ENCODE peak calls at places on chromosomes 16 and 17, in seven cellular contexts. N, F, R, Q, Z, V and U are unnamed samples.

GRCh38 chr17:44133918-44134476 is 7.7 kb upstream of the HROB start:
- DNase-seq in N (no peak), F (no peak), R (no peak), Q (no peak), Z (no peak), V (no peak), U (no peak)

GRCh38 chr16:30335598-30336474 is 19.3 kb downstream of the CD2BP2 start:
- DNase-seq in N (peak), F (no peak), R (no peak), Q (no peak), Z (no peak), V (peak), U (no peak)

GRCh38 chr17:78476973-78477372 is 98.5 kb downstream of the PGS1 start:
- DNase-seq in N (no peak), F (no peak), R (no peak), Q (no peak), Z (no peak), V (no peak), U (no peak)

GRCh38 chr16:85350973-85351372 is 238.7 kb upstream of the CIBAR2 start:
- DNase-seq in N (peak), F (peak), R (peak), Q (peak), Z (peak), V (peak), U (peak)

GRCh38 chr16:65500007-65500406 is 378.1 kb upstream of the CDH11 start:
- DNase-seq in N (no peak), F (no peak), R (no peak), Q (peak), Z (no peak), V (no peak), U (no peak)

GRCh38 chr17:81130385-81131288 is 34.7 kb upstream of the PVALEF start:
- DNase-seq in N (no peak), F (peak), R (no peak), Q (no peak), Z (peak), V (no peak), U (no peak)

GRCh38 chr16:87173294-87173883 is 143.8 kb downstream of the C16orf95 start:
- DNase-seq in N (no peak), F (no peak), R (no peak), Q (no peak), Z (no peak), V (no peak), U (no peak)

GRCh38 chr17:79757140-79757745 is 20.7 kb upstream of the CBX2 start:
- DNase-seq in N (no peak), F (no peak), R (no peak), Q (no peak), Z (no peak), V (no peak), U (no peak)

GRCh38 chr17:55588858-55589257 is 77.6 kb upstream of the SMIM36 start:
- DNase-seq in N (no peak), F (no peak), R (no peak), Q (peak), Z (no peak), V (no peak), U (no peak)

GRCh38 chr17:58401287-58401686 is 16.0 kb downstream of the RNF43 start:
- DNase-seq in N (no peak), F (no peak), R (no peak), Q (no peak), Z (no peak), V (no peak), U (no peak)

GRCh38 chr17:76681222-76682137 is 29.3 kb downstream of the MXRA7 start:
- DNase-seq in N (peak), F (peak), R (peak), Q (peak), Z (peak), V (peak), U (no peak)

GRCh38 chr16:67150833-67151396 is at the start of gene B3GNT9:
- DNase-seq in N (peak), F (peak), R (no peak), Q (peak), Z (peak), V (peak), U (peak)

GRCh38 chr16:75238132-75238852 is 13.1 kb downstream of the BCAR1 start:
- DNase-seq in N (no peak), F (peak), R (no peak), Q (peak), Z (peak), V (peak), U (peak)

GRCh38 chr17:70017112-70017511 is 57.9 kb upstream of the KCNJ16 start:
- DNase-seq in N (no peak), F (no peak), R (no peak), Q (no peak), Z (no peak), V (no peak), U (no peak)

GRCh38 chr17:37516131-37516561 is 26.5 kb downstream of the DUSP14 start:
- DNase-seq in N (no peak), F (no peak), R (no peak), Q (peak), Z (no peak), V (no peak), U (no peak)

GRCh38 chr16:89319883-89320716 is 102.6 kb downstream of the ZNF778 start:
- DNase-seq in N (peak), F (no peak), R (peak), Q (peak), Z (no peak), V (peak), U (no peak)

GRCh38 chr16:19872179-19872863 is 12.3 kb downstream of the GPRC5B start:
- DNase-seq in N (no peak), F (peak), R (no peak), Q (no peak), Z (peak), V (no peak), U (peak)

GRCh38 chr16:84486551-84487235 is 17.8 kb downstream of the MEAK7 start:
- DNase-seq in N (no peak), F (no peak), R (no peak), Q (no peak), Z (no peak), V (no peak), U (no peak)

GRCh38 chr17:58692239-58693055 is at the start of gene RAD51C:
- DNase-seq in N (peak), F (peak), R (peak), Q (peak), Z (peak), V (peak), U (peak)

GRCh38 chr16:9946022-9946720 is 236.1 kb downstream of the GRIN2A start:
- DNase-seq in N (no peak), F (no peak), R (no peak), Q (no peak), Z (no peak), V (no peak), U (no peak)